ENCODE peak calls at places on chromosomes 11 and 22, in five cellular contexts. N is GM10248, I is lower leg skin, E is colonic mucosa, X is cardiac fibroblast. U is an unnamed sample.

GRCh38 chr22:35313311-35314121 is 13.8 kb downstream of the TOM1 start:
- DNase-seq in N (no peak), I (no peak), E (no peak), X (peak), U (no peak)

GRCh38 chr11:9990221-9990973 is 303.6 kb downstream of the SBF2 start:
- DNase-seq in N (no peak), I (no peak), E (no peak), X (peak), U (no peak)

GRCh38 chr22:41808400-41808799 is 7.9 kb downstream of the CCDC134 start:
- DNase-seq in N (no peak), I (no peak), E (no peak), X (no peak), U (no peak)

GRCh38 chr11:57131080-57131790 is 50.5 kb upstream of the LRRC55 start:
- DNase-seq in N (no peak), I (no peak), E (peak), X (peak), U (no peak)

GRCh38 chr11:102142333-102142732 is 32.1 kb downstream of the YAP1 start:
- DNase-seq in N (no peak), I (no peak), E (no peak), X (no peak), U (no peak)

GRCh38 chr11:9341638-9342137 is 27.3 kb upstream of the TMEM41B start:
- DNase-seq in N (no peak), I (no peak), E (no peak), X (no peak), U (no peak)

GRCh38 chr22:28822930-28823481 is 22.6 kb upstream of the XBP1 start:
- DNase-seq in N (no peak), I (no peak), E (peak), X (no peak), U (no peak)

GRCh38 chr11:70415642-70416395 is 17.5 kb downstream of the CTTN start:
- DNase-seq in N (no peak), I (no peak), E (no peak), X (peak), U (no peak)

GRCh38 chr22:40714514-40714966 is 35.3 kb downstream of the MCHR1 start:
- DNase-seq in N (no peak), I (no peak), E (no peak), X (peak), U (no peak)

GRCh38 chr11:69215784-69216415 is 60.2 kb downstream of the SMIM38 start:
- DNase-seq in N (no peak), I (peak), E (no peak), X (peak), U (no peak)

GRCh38 chr11:106399075-106399500 is 321.6 kb downstream of the AASDHPPT start:
- DNase-seq in N (no peak), I (peak), E (no peak), X (peak), U (no peak)

GRCh38 chr22:46737105-46737975 is 712 bp downstream of the CERK start:
- DNase-seq in N (peak), I (no peak), E (no peak), X (peak), U (peak)

GRCh38 chr11:58958500-58958899 is 19.2 kb downstream of the GLYATL1 start:
- DNase-seq in N (peak), I (no peak), E (peak), X (peak), U (no peak)

GRCh38 chr22:39444937-39445465 is 11.8 kb upstream of the MGAT3 start:
- DNase-seq in N (no peak), I (no peak), E (no peak), X (no peak), U (no peak)

GRCh38 chr11:6269994-6270393 is 10.4 kb downstream of the CCKBR start:
- DNase-seq in N (no peak), I (no peak), E (no peak), X (no peak), U (no peak)

GRCh38 chr22:37760152-37760551 is 47.6 kb upstream of the GCAT start:
- DNase-seq in N (no peak), I (no peak), E (no peak), X (no peak), U (no peak)

GRCh38 chr11:101264303-101264702 is 134.7 kb upstream of the PGR start:
- DNase-seq in N (no peak), I (no peak), E (no peak), X (no peak), U (no peak)

GRCh38 chr11:110479445-110480101 is 49.8 kb downstream of the FDX1 start:
- DNase-seq in N (no peak), I (no peak), E (no peak), X (peak), U (no peak)

GRCh38 chr11:34655335-34656008 is 34.6 kb downstream of the EHF start:
- DNase-seq in N (no peak), I (no peak), E (no peak), X (peak), U (no peak)

GRCh38 chr11:76723142-76723541 is 52.6 kb upstream of the LRRC32 start:
- DNase-seq in N (no peak), I (no peak), E (no peak), X (no peak), U (no peak)
- TF ChIP-seq CTCF in N (no peak), I (no peak), E (no peak), X (no peak), U (no peak)

DNA sequence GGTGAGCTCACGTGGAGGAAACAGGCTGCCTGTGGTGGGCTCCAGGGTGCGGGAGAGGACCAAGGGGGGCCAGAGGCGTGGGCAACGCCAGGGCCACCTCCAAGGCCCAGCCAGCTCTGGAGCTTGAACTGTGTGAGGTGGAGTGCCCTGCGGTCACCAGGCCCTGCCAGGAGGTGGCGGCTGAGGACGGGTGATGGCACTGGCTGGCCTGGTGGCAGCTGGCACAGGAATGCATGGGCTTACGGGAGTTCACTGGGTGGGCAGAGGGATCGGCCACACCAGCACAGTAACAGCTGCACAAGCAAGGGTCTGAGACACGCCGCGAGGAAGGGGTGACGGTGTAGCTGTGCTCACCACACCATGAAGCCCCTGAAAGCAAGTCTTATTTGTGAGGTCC is 15.8 kb downstream of the TOLLIP start:
- DNase-seq in N (no peak), I (no peak), E (no peak), X (no peak), U (no peak)
- TF ChIP-seq CTCF in N (peak), I (no peak), E (peak), X (peak), U (no peak)

GRCh38 chr11:2077061-2077802 is 62.0 kb downstream of the IGF2 start:
- DNase-seq in N (no peak), I (no peak), E (no peak), X (peak), U (no peak)

GRCh38 chr11:2071748-2072385 is 67.3 kb downstream of the IGF2 start:
- DNase-seq in N (no peak), I (no peak), E (no peak), X (peak), U (no peak)

GRCh38 chr11:2072551-2073261 is 66.5 kb downstream of the IGF2 start:
- DNase-seq in N (peak), I (no peak), E (no peak), X (peak), U (peak)

GRCh38 chr11:2076441-2076840 is 62.7 kb downstream of the IGF2 start:
- DNase-seq in N (no peak), I (no peak), E (no peak), X (no peak), U (no peak)

DNA sequence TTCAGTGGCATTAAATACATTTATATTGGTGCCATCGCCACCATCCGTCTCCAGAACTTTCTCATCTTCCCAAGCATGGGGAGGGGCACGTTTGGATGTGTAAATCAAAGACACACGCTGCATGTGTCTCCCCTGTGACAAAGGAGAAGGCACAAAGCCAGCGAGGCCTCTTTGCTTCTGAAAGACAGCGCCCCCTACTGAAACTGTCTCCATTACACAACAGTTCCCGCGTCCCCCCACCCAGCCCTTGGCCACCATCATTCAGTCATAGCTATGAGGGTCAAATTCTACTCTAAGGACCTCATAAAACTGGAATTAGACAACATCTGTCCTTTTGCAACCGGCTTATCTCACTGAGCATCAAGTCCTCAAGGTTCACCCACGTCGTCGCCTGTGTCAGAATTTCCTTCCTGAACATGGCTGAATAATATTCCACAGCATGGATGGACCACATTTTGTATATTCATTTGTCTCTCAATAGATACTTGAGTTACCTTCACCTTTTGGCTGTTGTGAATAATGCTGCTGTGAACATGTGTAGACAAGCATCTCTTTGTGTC is 64.8 kb downstream of the IGF2 start:
- DNase-seq in N (peak), I (no peak), E (no peak), X (no peak), U (peak)
- TF ChIP-seq CTCF in N (no peak), I (no peak), E (no peak), X (peak), U (no peak)

GRCh38 chr11:104134760-104135159 is 29.2 kb downstream of the PDGFD start:
- DNase-seq in N (no peak), I (no peak), E (no peak), X (peak), U (no peak)

GRCh38 chr11:104129138-104129537 is 34.8 kb downstream of the PDGFD start:
- DNase-seq in N (no peak), I (no peak), E (no peak), X (no peak), U (no peak)

GRCh38 chr11:104126464-104126863 is 37.5 kb downstream of the PDGFD start:
- DNase-seq in N (no peak), I (no peak), E (no peak), X (no peak), U (no peak)

GRCh38 chr11:104127828-104128227 is 36.1 kb downstream of the PDGFD start:
- DNase-seq in N (no peak), I (no peak), E (no peak), X (peak), U (no peak)

DNA sequence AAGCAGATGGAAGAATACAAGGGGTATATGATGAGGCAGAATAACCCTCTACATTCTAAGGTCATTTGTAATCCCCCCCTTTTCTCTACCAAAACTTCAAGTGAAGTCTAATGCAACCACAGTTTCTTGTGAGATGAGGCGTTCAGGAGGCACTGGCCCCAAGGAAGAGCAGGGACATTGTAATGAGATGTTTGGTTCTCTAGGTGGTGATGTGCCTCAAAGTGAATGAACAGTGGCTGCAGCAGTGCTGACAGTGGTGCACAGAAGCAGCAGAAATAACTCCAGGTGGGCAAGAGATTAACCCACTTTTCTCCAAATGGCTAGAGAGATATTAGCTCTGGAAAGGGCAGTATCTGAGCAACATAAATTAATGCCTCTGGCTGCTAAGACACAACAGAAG is 33.8 kb downstream of the PDGFD start:
- DNase-seq in N (no peak), I (no peak), E (no peak), X (no peak), U (no peak)
- TF ChIP-seq CTCF in N (no peak), I (no peak), E (no peak), X (no peak), U (no peak)

GRCh38 chr11:74354036-74354435 is 42.6 kb upstream of the P4HA3 start:
- DNase-seq in N (no peak), I (no peak), E (no peak), X (no peak), U (no peak)
- TF ChIP-seq CTCF in N (no peak), I (no peak), E (no peak), X (no peak), U (no peak)

GRCh38 chr11:73760680-73761402 is at the start of gene RAB6A:
- DNase-seq in N (peak), I (peak), E (peak), X (peak), U (peak)
- TF ChIP-seq CTCF in N (peak), I (no peak), E (peak), X (peak), U (peak)

GRCh38 chr22:24133187-24133965 is 47.9 kb upstream of the SUSD2 start:
- DNase-seq in N (no peak), I (no peak), E (no peak), X (peak), U (no peak)
- TF ChIP-seq CTCF in N (peak), I (no peak), E (no peak), X (peak), U (no peak)

DNA sequence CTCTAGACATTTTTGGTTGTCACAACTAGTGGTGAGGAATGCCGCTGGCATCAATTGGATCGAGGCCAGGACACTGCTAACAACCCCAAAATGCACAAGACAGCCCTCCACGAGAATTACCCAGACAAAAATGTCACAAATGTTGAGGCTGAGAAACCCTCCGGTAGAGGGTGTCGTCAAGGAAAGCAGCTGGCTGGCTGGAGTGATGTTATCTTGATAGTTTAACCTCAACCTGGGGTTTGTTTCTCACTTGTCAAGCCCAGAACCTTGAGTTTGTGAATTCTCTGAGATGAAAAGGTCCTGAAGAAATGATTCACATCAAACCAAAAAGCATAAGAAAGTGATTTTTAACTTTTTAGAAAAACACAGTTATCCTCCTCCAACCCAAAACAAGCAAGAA is 21.1 kb upstream of the TMPRSS13 start:
- DNase-seq in N (peak), I (no peak), E (no peak), X (peak), U (peak)
- TF ChIP-seq CTCF in N (peak), I (no peak), E (no peak), X (no peak), U (peak)

GRCh38 chr11:7536102-7536501 is 22.3 kb downstream of the PPFIBP2 start:
- DNase-seq in N (no peak), I (no peak), E (peak), X (no peak), U (no peak)

GRCh38 chr11:7540830-7541555 is 27.2 kb downstream of the PPFIBP2 start:
- DNase-seq in N (no peak), I (no peak), E (no peak), X (no peak), U (no peak)

GRCh38 chr11:7537260-7537659 is 23.5 kb downstream of the PPFIBP2 start:
- DNase-seq in N (no peak), I (no peak), E (no peak), X (no peak), U (no peak)

GRCh38 chr11:7538023-7538422 is 24.2 kb downstream of the PPFIBP2 start:
- DNase-seq in N (no peak), I (peak), E (peak), X (no peak), U (no peak)

DNA sequence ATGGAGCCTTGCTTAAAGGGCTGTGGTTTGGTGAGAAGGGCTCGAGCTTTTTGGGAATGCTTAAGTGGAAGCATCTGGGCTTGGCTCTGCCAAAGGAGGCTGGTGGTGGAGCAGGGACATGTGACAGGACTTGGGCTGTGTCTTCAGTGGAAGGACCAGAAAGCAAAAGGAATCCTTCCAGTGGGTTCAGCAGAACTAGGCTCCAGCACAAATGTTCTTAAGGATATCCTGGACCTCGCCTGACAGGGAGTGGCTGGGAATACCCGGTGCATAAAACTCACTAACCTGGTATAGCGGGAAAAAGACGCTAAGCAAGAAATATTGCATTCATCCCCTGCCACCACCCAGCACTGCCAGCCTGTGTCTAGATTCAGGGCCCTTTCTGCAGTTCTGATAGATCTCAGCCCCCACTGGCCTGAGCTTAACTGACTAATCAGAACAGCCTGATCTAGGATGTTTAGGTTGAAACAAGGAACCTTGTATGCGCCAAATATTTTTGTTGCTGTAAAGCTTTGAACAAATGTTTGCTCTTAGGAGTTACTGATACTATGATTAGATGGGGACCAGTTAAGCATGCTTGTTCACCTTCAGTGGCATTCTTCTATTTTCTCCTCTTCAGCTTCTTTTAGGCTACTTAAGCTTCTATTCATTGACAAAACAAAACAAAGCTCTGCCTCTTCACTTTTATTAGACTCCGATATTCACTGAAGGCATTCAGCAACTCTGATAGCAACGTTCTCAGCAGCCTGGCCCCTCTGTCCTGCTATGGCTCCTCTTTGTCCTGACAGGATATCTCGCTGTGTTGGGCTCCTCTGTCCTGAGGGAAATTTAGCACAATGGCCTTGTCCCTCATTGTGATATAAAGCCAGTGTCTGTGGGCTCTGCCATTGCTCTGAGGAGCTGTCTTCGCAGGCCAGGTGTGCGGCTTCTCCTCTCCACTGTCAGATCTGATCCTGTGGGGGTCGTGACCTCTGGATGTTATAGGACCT is 25.0 kb downstream of the PPFIBP2 start:
- DNase-seq in N (no peak), I (peak), E (peak), X (no peak), U (no peak)
- TF ChIP-seq CTCF in N (no peak), I (no peak), E (no peak), X (no peak), U (no peak)

GRCh38 chr11:114049050-114049449 is 10.5 kb upstream of the ZBTB16 start:
- DNase-seq in N (no peak), I (no peak), E (no peak), X (no peak), U (no peak)
- TF ChIP-seq CTCF in N (no peak), I (no peak), E (no peak), X (no peak), U (no peak)

U was measured in natural killer cell.